ENCODE peak calls at places on chromosomes 16 and 17, in six cellular contexts. W, X, S, I, D and O are unnamed samples.

GRCh38 chr17:37399404-37399803 is 7.2 kb downstream of the ACACA start:
- DNase-seq in W (no peak), X (peak; percentile 32), S (no peak), I (no peak), D (no peak), O (no peak)

GRCh38 chr17:68057531-68057952 is 22.0 kb downstream of the KPNA2 start:
- DNase-seq in W (no peak), X (peak; percentile 42), S (no peak), I (no peak), D (no peak), O (no peak)

GRCh38 chr17:61904094-61904710 is 23.6 kb downstream of the INTS2 start:
- DNase-seq in W (no peak), X (no peak), S (no peak), I (no peak), D (no peak), O (no peak)

GRCh38 chr17:48748728-48749566 is 20.4 kb upstream of the HOXB13 start:
- DNase-seq in W (no peak), X (no peak), S (no peak), I (no peak), D (no peak), O (no peak)

GRCh38 chr17:50625032-50625871 is 9.4 kb upstream of the ABCC3 start:
- DNase-seq in W (no peak), X (no peak), S (no peak), I (no peak), D (no peak), O (no peak)

GRCh38 chr17:57316361-57316760 is 60.0 kb downstream of the MSI2 start:
- DNase-seq in W (no peak), X (no peak), S (no peak), I (no peak), D (no peak), O (no peak)

GRCh38 chr16:46748775-46749705 is 896 bp upstream of the MYLK3 start:
- DNase-seq in W (no peak), X (no peak), S (no peak), I (no peak), D (no peak), O (no peak)

GRCh38 chr17:31327534-31328526 is 6.4 kb upstream of the EVI2A start:
- DNase-seq in W (no peak), X (peak; percentile 91), S (no peak), I (no peak), D (no peak), O (no peak)

GRCh38 chr16:82625066-82625968 is 1.5 kb upstream of the CDH13 start:
- DNase-seq in W (no peak), X (no peak), S (no peak), I (no peak), D (no peak), O (no peak)

GRCh38 chr16:2090819-2091721 is 43.3 kb downstream of the TSC2 start:
- DNase-seq in W (no peak), X (peak; percentile 32), S (peak; percentile 84), I (no peak), D (peak; percentile 50), O (peak; percentile 87)

GRCh38 chr16:57145046-57145963 is 40.5 kb downstream of the PSME3IP1 start:
- DNase-seq in W (no peak), X (no peak), S (no peak), I (no peak), D (no peak), O (no peak)